ENCODE peak calls at places on chromosomes 3 and 15, in six cellular contexts. N is GM12865; D is fibroblast of pulmonary artery; X is CD8-positive, alpha-beta T cell; L is psoas muscle; Z is heart left ventricle. Q is an unnamed sample.

GRCh38 chr15:56428821-56429458 is 36.0 kb downstream of the MNS1 start:
- DNase-seq in D (peak), L (no peak), X (no peak), N (peak), Z (no peak), Q (peak)

GRCh38 chr3:159877924-159878323 is 110.7 kb upstream of the IL12A start:
- DNase-seq in X (no peak), L (no peak), Z (no peak), N (no peak), D (no peak), Q (peak)

GRCh38 chr15:78638658-78639314 is 2.2 kb downstream of the CHRNB4 start:
- DNase-seq in N (peak), D (peak), X (peak), L (peak), Z (no peak), Q (peak)

GRCh38 chr3:178561239-178561638 is 25.0 kb downstream of the KCNMB2 start:
- DNase-seq in X (no peak), L (no peak), Z (no peak), D (no peak), N (peak), Q (peak)

GRCh38 chr15:88658972-88659931 is 20.4 kb downstream of the ISG20 start:
- DNase-seq in X (no peak), L (no peak), Z (no peak), D (peak), N (no peak), Q (no peak)

GRCh38 chr3:99250272-99250671 is 348.8 kb upstream of the DCBLD2 start:
- DNase-seq in X (no peak), L (no peak), D (no peak), N (no peak), Z (no peak), Q (peak)

GRCh38 chr3:101824691-101825090 is 24.6 kb upstream of the NFKBIZ start:
- DNase-seq in Z (no peak), N (no peak), L (no peak), D (peak), X (no peak), Q (peak)

GRCh38 chr15:71465109-71465508 is 345.2 kb upstream of the NR2E3 start:
- DNase-seq in X (no peak), Z (no peak), L (no peak), N (no peak), D (no peak), Q (no peak)

GRCh38 chr3:29764059-29764458 is 483.2 kb downstream of the RBMS3 start:
- DNase-seq in D (peak), N (no peak), Z (no peak), L (no peak), X (no peak), Q (peak)

GRCh38 chr3:179624471-179624870 is 19.9 kb downstream of the NDUFB5 start:
- DNase-seq in L (no peak), Z (no peak), N (no peak), D (no peak), X (no peak), Q (peak)

GRCh38 chr3:9198805-9199386 is 50.5 kb downstream of the SRGAP3 start:
- DNase-seq in D (no peak), L (no peak), N (peak), X (no peak), Z (no peak), Q (no peak)

GRCh38 chr15:94263341-94264273 is 32.2 kb downstream of the MCTP2 start:
- DNase-seq in Z (no peak), D (no peak), N (no peak), X (no peak), L (no peak), Q (no peak)

GRCh38 chr3:16240229-16241023 is 24.3 kb downstream of the DPH3 start:
- DNase-seq in L (no peak), X (no peak), Z (no peak), D (peak), N (no peak), Q (peak)

GRCh38 chr3:149375164-149375823 is 2.2 kb downstream of the TM4SF1 start:
- DNase-seq in X (no peak), L (no peak), D (peak), N (no peak), Z (no peak), Q (no peak)
- H3K4me3 ChIP-seq in X (no peak), L (peak), D (peak), N (no peak), Z (peak), Q (peak)

GRCh38 chr3:70716832-70717231 is 404.4 kb upstream of the MDFIC2 start:
- DNase-seq in L (no peak), Z (peak), X (no peak), D (peak), N (no peak), Q (peak)
- TF ChIP-seq CTCF in L (peak), Z (peak), X (no peak), D (peak), N (no peak), Q (peak)

DNA sequence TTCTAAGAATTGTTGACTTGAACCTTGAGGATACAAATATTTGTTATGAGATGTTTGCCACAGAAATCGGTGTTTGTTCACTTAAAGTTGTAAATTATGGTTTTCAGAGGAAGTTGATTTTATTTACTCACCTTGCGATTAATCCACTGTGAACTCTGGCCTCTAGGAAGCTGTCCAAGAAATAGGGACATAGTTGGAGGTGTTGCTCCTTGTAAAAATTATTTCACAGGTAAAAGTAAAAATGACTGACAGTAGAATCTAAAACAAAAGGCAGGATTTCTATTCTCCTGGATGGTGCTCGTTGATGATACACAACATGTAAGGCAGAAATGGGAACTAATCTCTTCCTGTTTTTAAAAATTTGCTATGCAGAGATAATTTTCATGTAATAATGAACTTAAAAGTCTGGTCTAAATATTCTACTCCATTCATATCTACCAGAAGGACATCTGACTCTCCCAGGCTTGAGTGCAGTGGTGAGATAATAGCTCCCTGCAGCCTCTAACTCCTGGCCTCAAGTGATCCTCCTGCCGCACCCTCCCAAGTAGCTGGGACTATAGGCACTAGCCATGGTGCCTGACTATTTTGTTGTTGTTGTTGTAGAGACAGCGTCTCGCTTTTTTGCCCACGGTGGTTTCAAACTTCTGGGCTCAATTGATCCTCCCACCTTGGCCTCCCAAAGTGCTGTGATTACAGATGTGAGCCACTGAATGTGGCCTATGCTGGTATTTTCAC is 17.1 kb upstream of the LZTFL1 start:
- DNase-seq in N (no peak), Z (no peak), L (no peak), X (no peak), D (no peak), Q (no peak)
- H3K4me3 ChIP-seq in N (no peak), Z (no peak), L (no peak), X (no peak), D (no peak), Q (no peak)

DNA sequence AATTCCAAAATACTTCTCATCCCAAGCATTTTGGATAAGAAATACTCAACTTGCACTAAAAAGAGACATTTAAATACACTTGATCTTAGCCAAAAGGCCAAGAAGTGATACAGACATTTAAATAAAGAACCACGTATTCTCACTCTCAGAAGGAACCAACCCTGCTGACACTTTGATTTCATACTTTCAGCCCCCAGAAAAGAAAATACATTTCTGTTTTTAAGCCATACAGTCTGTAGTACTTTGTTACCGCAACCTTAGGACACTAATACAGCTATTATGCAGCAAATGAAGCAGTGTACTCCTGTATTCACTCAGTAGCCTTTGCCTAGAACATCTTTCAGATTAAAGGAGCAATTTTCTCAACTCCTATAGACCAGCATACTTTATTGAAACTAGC is 86.7 kb downstream of the TBC1D5 start:
- DNase-seq in D (no peak), N (peak), L (no peak), Z (no peak), X (no peak), Q (no peak)
- TF ChIP-seq CTCF in D (no peak), N (no peak), L (no peak), Z (no peak), X (no peak), Q (no peak)

Q was measured in choroid plexus epithelial cell.